ENCODE peak calls at places on chromosomes 4 and X, in six cellular contexts. R is mucosa of descending colon; G is sciatic nerve; I is cardiac fibroblast; W is T follicular helper cell; S is stimulated activated CD4-positive, alpha-beta T cell treated with anti-CD3 and anti-CD28 coated beads, Interleukin-2, amount 100 ng/mL, for 24 hours. Z is an unnamed sample.

GRCh38 chr4:43680416-43680815 is 768.2 kb downstream of the KCTD8 start:
- DNase-seq in R (no peak), I (no peak), G (no peak), W (no peak), S (no peak), Z (no peak)

GRCh38 chr4:19329631-19330030 is 922.1 kb upstream of the SLIT2 start:
- DNase-seq in R (no peak), W (no peak), S (no peak), I (no peak), G (no peak), Z (peak)

GRCh38 chr4:156512622-156513021 is 459.0 kb downstream of the PDGFC start:
- DNase-seq in I (peak), S (no peak), R (no peak), G (no peak), W (no peak), Z (peak)

GRCh38 chr4:142248946-142249345 is 597.2 kb downstream of the INPP4B start:
- DNase-seq in G (no peak), W (no peak), I (peak), S (no peak), R (no peak), Z (peak)

GRCh38 chrX:37753384-37753783 is 26.5 kb upstream of the CYBB start:
- DNase-seq in I (no peak), W (no peak), R (no peak), S (no peak), G (no peak), Z (no peak)

GRCh38 chrX:50606300-50606950 is 135.8 kb upstream of the DGKK start:
- DNase-seq in I (no peak), R (no peak), S (no peak), W (no peak), G (no peak), Z (no peak)

GRCh38 chrX:40539214-40540142 is 41.3 kb upstream of the ATP6AP2 start:
- DNase-seq in I (peak), G (peak), R (peak), S (peak), W (peak), Z (peak)

GRCh38 chrX:38170556-38170955 is 50.1 kb downstream of the SRPX start:
- DNase-seq in I (no peak), R (no peak), S (no peak), G (no peak), W (no peak), Z (no peak)

GRCh38 chrX:72029473-72030411 is 102.0 kb downstream of the RTL5 start:
- DNase-seq in R (no peak), S (no peak), W (no peak), I (peak), G (no peak), Z (peak)

GRCh38 chr4:102047616-102048015 is 257.1 kb downstream of the BANK1 start:
- DNase-seq in W (no peak), I (no peak), R (no peak), S (no peak), G (no peak), Z (no peak)

GRCh38 chr4:73034896-73035295 is 34.6 kb downstream of the COX18 start:
- DNase-seq in I (no peak), S (no peak), R (no peak), G (no peak), W (no peak), Z (peak)

GRCh38 chrX:49204709-49205108 is 4.7 kb upstream of the SYP start:
- DNase-seq in R (no peak), G (no peak), I (no peak), W (no peak), S (no peak), Z (no peak)

GRCh38 chrX:49247916-49248811 is 12.9 kb downstream of the CCDC22 start:
- DNase-seq in G (no peak), I (no peak), S (no peak), R (no peak), W (no peak), Z (no peak)

GRCh38 chr4:70437212-70437611 is 34.8 kb upstream of the MUC7 start:
- DNase-seq in S (no peak), G (no peak), I (no peak), W (no peak), R (no peak), Z (no peak)

GRCh38 chrX:56800307-56800706 is 71.3 kb downstream of the NBDY start:
- DNase-seq in G (no peak), W (no peak), I (no peak), S (no peak), R (no peak), Z (no peak)

GRCh38 chrX:13647709-13648212 is 5.2 kb upstream of the TCEANC start:
- DNase-seq in R (peak), S (peak), G (no peak), I (peak), W (peak), Z (peak)

GRCh38 chrX:48493890-48494364 is 14.9 kb upstream of the PORCN start:
- DNase-seq in I (peak), R (no peak), W (no peak), S (peak), G (no peak), Z (peak)

GRCh38 chr4:15003891-15004700 is 1.8 kb downstream of the CPEB2 start:
- DNase-seq in W (peak), I (peak), R (peak), S (peak), G (peak), Z (no peak)

GRCh38 chrX:120453985-120454384 is 15.1 kb downstream of the LAMP2 start:
- DNase-seq in G (no peak), I (peak), W (no peak), S (no peak), R (no peak), Z (peak)

GRCh38 chr4:123555500-123556273 is 159.1 kb downstream of the SPRY1 start:
- DNase-seq in W (no peak), G (peak), S (no peak), I (peak), R (peak), Z (peak)

GRCh38 chr4:173490256-173490655 is 39.8 kb downstream of the HAND2 start:
- DNase-seq in S (no peak), I (no peak), W (no peak), G (no peak), R (no peak), Z (peak)

GRCh38 chr4:147760695-147761094 is 28.8 kb downstream of the ARHGAP10 start:
- DNase-seq in S (no peak), I (peak), R (no peak), G (no peak), W (no peak), Z (no peak)

GRCh38 chr4:78482281-78482680 is 69.3 kb upstream of the ANXA3 start:
- DNase-seq in W (no peak), G (no peak), I (no peak), S (no peak), R (no peak), Z (no peak)

GRCh38 chrX:155279873-155280272 is 15.6 kb upstream of the RAB39B start:
- DNase-seq in G (no peak), S (no peak), W (no peak), I (no peak), R (no peak), Z (no peak)

GRCh38 chrX:53084863-53085262 is 2.7 kb downstream of the TSPYL2 start:
- DNase-seq in S (no peak), I (no peak), G (no peak), W (no peak), R (no peak), Z (no peak)

GRCh38 chr4:7337196-7338058 is 97.3 kb downstream of the PSAPL1 start:
- DNase-seq in S (no peak), W (no peak), R (no peak), I (no peak), G (no peak), Z (no peak)

GRCh38 chr4:153789741-153790651 is 1.1 kb upstream of the SFRP2 start:
- DNase-seq in R (no peak), W (no peak), I (no peak), G (no peak), S (peak), Z (no peak)

GRCh38 chrX:4193500-4193899 is 480.1 kb upstream of the PRKX start:
- DNase-seq in I (no peak), G (no peak), R (no peak), S (no peak), W (no peak), Z (no peak)

GRCh38 chr4:141078871-141079270 is 54.4 kb downstream of the RNF150 start:
- DNase-seq in S (no peak), R (no peak), G (no peak), W (no peak), I (peak), Z (no peak)

GRCh38 chrX:4805559-4805958 is 1092.1 kb upstream of the PRKX start:
- DNase-seq in G (no peak), I (no peak), R (no peak), S (no peak), W (no peak), Z (no peak)

GRCh38 chr4:168840988-168841681 is 168.9 kb downstream of the CBR4 start:
- DNase-seq in I (no peak), W (no peak), R (no peak), S (no peak), G (no peak), Z (no peak)

GRCh38 chr4:147830987-147831386 is 99.1 kb downstream of the ARHGAP10 start:
- DNase-seq in W (no peak), G (no peak), S (no peak), R (no peak), I (peak), Z (peak)

GRCh38 chr4:146333187-146333894 is 119.0 kb downstream of the REELD1 start:
- DNase-seq in W (no peak), R (no peak), G (no peak), S (peak), I (peak), Z (peak)

GRCh38 chr4:13173974-13174373 is 310.2 kb downstream of the RAB28 start:
- DNase-seq in S (no peak), G (peak), W (no peak), R (no peak), I (peak), Z (peak)

GRCh38 chrX:100413231-100413630 is 3.2 kb upstream of the PCDH19 start:
- DNase-seq in G (peak), S (peak), W (no peak), R (no peak), I (peak), Z (peak)

GRCh38 chrX:20477836-20478532 is 211.3 kb upstream of the RPS6KA3 start:
- DNase-seq in R (peak), W (no peak), I (no peak), G (no peak), S (no peak), Z (no peak)

GRCh38 chr4:83335691-83336090 is 1.0 kb upstream of the HPSE start:
- DNase-seq in R (no peak), W (no peak), I (no peak), S (no peak), G (no peak), Z (no peak)

GRCh38 chrX:154135458-154136229 is 8.4 kb upstream of the OPN1LW start:
- DNase-seq in W (peak), G (no peak), I (no peak), S (no peak), R (no peak), Z (no peak)

Z was measured in fibroblast of villous mesenchyme.